ENCODE peak calls at places on chromosomes 5 and 9, in four cellular contexts. V is HepG2, D is K562, S is GM12878. F is an unnamed sample.

GRCh38 chr5:150368526-150368925 is 11.0 kb downstream of the TCOF1 start:
- DNase-seq in D (no peak), V (no peak), S (no peak), F (no peak)

GRCh38 chr5:1505506-1506241 is 18.1 kb downstream of the LPCAT1 start:
- DNase-seq in S (no peak), D (no peak), V (no peak), F (no peak)

GRCh38 chr5:154349621-154350020 is 96.2 kb upstream of the SAP30L start:
- DNase-seq in V (no peak), S (no peak), D (no peak), F (no peak)

GRCh38 chr5:169099801-169100734 is 200.9 kb downstream of the SLIT3 start:
- DNase-seq in V (no peak), S (no peak), D (no peak), F (no peak)

GRCh38 chr9:129334744-129335080 is 156.7 kb upstream of the IER5L start:
- DNase-seq in V (no peak), S (no peak), D (no peak), F (no peak)

GRCh38 chr5:173314166-173314952 is 13.9 kb downstream of the STC2 start:
- DNase-seq in V (no peak), S (no peak), D (no peak), F (no peak)

GRCh38 chr5:111580956-111581355 is 68.6 kb upstream of the STARD4 start:
- DNase-seq in D (no peak), S (no peak), V (no peak), F (no peak)

GRCh38 chr5:57332350-57332749 is 150.3 kb downstream of the ACTBL2 start:
- DNase-seq in V (no peak), D (no peak), S (no peak), F (no peak)

GRCh38 chr9:306907-307306 is 92.2 kb downstream of the DOCK8 start:
- DNase-seq in D (no peak), S (no peak), V (peak; percentile 13), F (peak; percentile 41)

GRCh38 chr5:36719266-36719665 is 112.9 kb downstream of the SLC1A3 start:
- DNase-seq in D (no peak), S (no peak), V (no peak), F (no peak)

GRCh38 chr9:9142001-9142400 is 1342.4 kb upstream of the DMAC1 start:
- DNase-seq in D (no peak), V (no peak), S (no peak), F (peak; percentile 24)

GRCh38 chr9:91740713-91741112 is 209.3 kb downstream of the ROR2 start:
- DNase-seq in V (no peak), D (no peak), S (no peak), F (no peak)

GRCh38 chr5:52811067-52811749 is 23.5 kb downstream of the ITGA1 start:
- DNase-seq in V (no peak), D (no peak), S (no peak), F (no peak)

GRCh38 chr9:131707677-131708612 is 31.9 kb downstream of the RAPGEF1 start:
- DNase-seq in S (no peak), V (no peak), D (peak; percentile 31), F (no peak)

GRCh38 chr9:93235278-93235960 is 51.5 kb downstream of the WNK2 start:
- DNase-seq in V (no peak), D (no peak), S (no peak), F (no peak)

GRCh38 chr5:14870347-14871083 is 1.1 kb downstream of the ANKH start:
- DNase-seq in V (no peak), S (no peak), D (no peak), F (no peak)

GRCh38 chr5:127878174-127878750 is 175.1 kb downstream of the CCDC192 start:
- DNase-seq in D (peak; percentile 10), S (no peak), V (peak; percentile 36), F (peak; percentile 66)
- TF ChIP-seq CBFB in D (no peak), S (no peak), V (no peak), F (no peak)

GRCh38 chr9:27503623-27504022 is 20.5 kb upstream of the IFNK start:
- DNase-seq in S (no peak), V (no peak), D (no peak), F (no peak)

GRCh38 chr9:27496134-27496504 is 28.0 kb upstream of the IFNK start:
- DNase-seq in V (no peak), S (no peak), D (no peak), F (no peak)

GRCh38 chr9:27497883-27498553 is 26.1 kb upstream of the IFNK start:
- DNase-seq in D (no peak), S (no peak), V (no peak), F (no peak)

GRCh38 chr9:27495480-27496133 is 28.5 kb upstream of the IFNK start:
- DNase-seq in S (no peak), D (no peak), V (no peak), F (no peak)

GRCh38 chr9:27499481-27499880 is 24.6 kb upstream of the IFNK start:
- DNase-seq in D (no peak), V (no peak), S (no peak), F (no peak)
- TF ChIP-seq ATF3 in D (peak; percentile 57), V (no peak), S (no peak), F (no peak)

GRCh38 chr9:109411818-109412352 is 86.2 kb downstream of the PTPN3 start:
- DNase-seq in V (no peak), S (peak; percentile 75), D (peak; percentile 47), F (no peak)
- TF ChIP-seq CBFB in V (no peak), S (no peak), D (no peak), F (no peak)

DNA sequence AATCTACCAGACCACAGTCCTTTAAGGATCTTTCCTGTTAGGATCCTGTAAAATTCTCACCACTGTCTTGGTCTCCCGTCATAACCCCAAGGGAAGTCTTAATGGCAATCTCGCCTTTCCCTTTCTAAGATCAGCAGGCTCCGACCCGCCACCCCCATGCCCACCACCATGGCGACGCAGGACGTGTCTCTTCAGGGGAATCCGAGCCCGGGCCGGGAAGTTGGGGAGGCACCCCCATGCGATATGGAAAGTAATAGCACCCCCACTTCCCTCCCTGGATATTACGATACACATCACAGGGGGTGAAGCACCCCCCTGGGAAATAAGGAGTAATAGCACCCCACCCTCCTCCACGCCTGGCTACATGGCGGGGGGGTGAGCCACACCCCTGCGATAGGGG is 8.3 kb upstream of the STK32A start:
- DNase-seq in D (no peak), V (no peak), S (no peak), F (no peak)
- TF ChIP-seq ATF3 in D (no peak), V (no peak), S (no peak), F (no peak)

DNA sequence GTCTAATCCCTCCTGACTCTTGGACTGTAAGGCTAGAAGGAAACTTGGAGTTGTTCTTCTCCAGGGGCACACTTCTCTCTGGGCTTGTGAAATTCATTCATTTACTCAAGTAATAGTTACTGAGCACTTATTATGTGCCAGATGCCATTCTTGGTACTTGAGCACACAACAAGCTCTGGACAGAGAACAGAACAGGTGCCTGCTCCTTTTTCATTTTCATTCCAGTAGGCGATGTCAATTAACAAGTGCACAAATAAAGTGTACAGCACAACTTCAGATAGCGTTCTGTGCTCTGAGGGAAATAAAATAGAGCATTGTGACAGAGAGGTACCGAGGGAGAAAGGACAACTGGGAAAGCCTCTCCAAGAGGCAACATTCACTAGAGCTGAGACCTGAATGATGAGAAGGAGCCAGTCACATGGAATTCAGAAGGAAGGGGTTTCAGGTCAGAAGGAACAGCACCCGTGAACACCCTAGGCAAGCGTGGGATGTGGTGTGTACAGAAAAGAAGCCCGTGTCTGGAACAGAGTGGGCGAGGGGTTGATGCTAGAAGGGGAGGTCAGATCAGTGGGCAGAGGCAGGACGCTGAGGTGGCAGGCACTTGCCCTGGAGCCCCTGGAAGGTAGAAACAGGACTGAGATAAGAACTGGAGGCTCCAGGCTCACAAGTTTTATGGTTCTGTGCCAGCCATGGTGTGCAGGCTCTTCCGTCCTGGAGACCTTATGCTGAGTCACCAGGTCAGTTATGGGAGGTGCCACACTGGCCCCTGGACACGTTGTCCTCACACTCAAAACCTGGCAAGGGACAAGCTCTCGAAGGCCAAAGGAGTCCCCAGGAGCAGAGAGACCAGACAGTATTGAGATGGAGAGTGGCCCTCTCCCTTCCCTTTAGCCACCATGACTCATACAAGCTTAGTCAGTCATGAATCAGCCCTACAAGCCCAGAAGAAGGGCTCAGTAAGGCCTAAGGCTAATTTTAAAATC is 7.2 kb upstream of the ABLIM3 start:
- DNase-seq in V (no peak), S (no peak), D (peak; percentile 22), F (no peak)
- TF ChIP-seq CBFB in V (no peak), S (no peak), D (no peak), F (no peak)

GRCh38 chr5:157563373-157564148 is 12.0 kb downstream of the ADAM19 start:
- DNase-seq in D (no peak), S (no peak), V (no peak), F (no peak)
- TF ChIP-seq ATF3 in D (no peak), S (no peak), V (no peak), F (no peak)

F was measured in WTC11.